ENCODE peak calls at places on chromosomes 13 and 19, in seven cellular contexts. Q is BE2C; V is pancreas; S is aorta; D is GM12878; G is CD4-positive, CD25-positive, alpha-beta regulatory T cell; J is BJ. X is an unnamed sample. For H3K36me3, the result is how much of the 10 kb centered on the place peaks cover.

GRCh38 chr13:20127563-20128458 is 33.0 kb downstream of the GJA3 start:
- DNase-seq in V (peak), Q (peak), S (peak), G (peak), J (no peak), D (no peak), X (no peak)

GRCh38 chr13:109790951-109791605 is 4.7 kb upstream of the IRS2 start:
- DNase-seq in Q (peak), S (no peak), V (no peak), G (no peak), J (no peak), D (no peak), X (no peak)

GRCh38 chr13:68234278-68234677 is 1004.1 kb upstream of the PCDH9 start:
- DNase-seq in G (no peak), D (no peak), Q (peak), V (no peak), S (no peak), J (no peak), X (peak)

GRCh38 chr19:30227661-30228112 is 144.5 kb upstream of the ZNF536 start:
- DNase-seq in V (peak), Q (peak), S (no peak), G (no peak), D (no peak), J (no peak), X (peak)

GRCh38 chr13:34671136-34671535 is 270.9 kb upstream of the NBEA start:
- DNase-seq in S (no peak), G (no peak), J (no peak), D (no peak), V (no peak), Q (no peak), X (no peak)

GRCh38 chr13:30466358-30466714 is 600 bp upstream of the HMGB1 start:
- DNase-seq in D (no peak), J (no peak), V (no peak), S (no peak), G (no peak), Q (peak), X (peak)

GRCh38 chr13:98530236-98530635 is 46.7 kb downstream of the STK24 start:
- DNase-seq in Q (no peak), D (no peak), S (no peak), J (no peak), V (no peak), G (no peak), X (no peak)

GRCh38 chr13:98089246-98089645 is 53.6 kb upstream of the FARP1 start:
- DNase-seq in D (no peak), V (no peak), S (no peak), G (no peak), Q (no peak), J (no peak), X (no peak)

GRCh38 chr13:106471957-106472543 is 63.4 kb downstream of the EFNB2 start:
- DNase-seq in G (no peak), V (no peak), J (peak), S (peak), D (no peak), Q (peak), X (no peak)

GRCh38 chr13:112729408-112729807 is 39.6 kb downstream of the ATP11A start:
- DNase-seq in G (no peak), J (no peak), Q (no peak), D (no peak), V (no peak), S (no peak), X (no peak)

GRCh38 chr19:18046066-18046718 is 38.2 kb downstream of the ARRDC2 start:
- DNase-seq in G (no peak), J (peak), D (no peak), S (peak), Q (no peak), V (no peak), X (no peak)

GRCh38 chr13:112849500-112849899 is 119.5 kb upstream of the MCF2L start:
- DNase-seq in G (no peak), Q (peak), V (no peak), S (no peak), D (no peak), J (no peak), X (peak)

GRCh38 chr19:31502536-31503170 is 153.4 kb upstream of the TSHZ3 start:
- DNase-seq in Q (no peak), J (no peak), G (no peak), S (no peak), D (no peak), V (no peak), X (no peak)

GRCh38 chr13:18978447-18978846 is 203.2 kb downstream of the TUBA3C start:
- DNase-seq in Q (no peak), S (no peak), G (no peak), J (no peak), V (peak), D (no peak), X (no peak)

GRCh38 chr19:24002256-24002945 is 84.6 kb upstream of the ZNF254 start:
- DNase-seq in V (no peak), Q (no peak), G (no peak), S (no peak), J (no peak), D (no peak), X (no peak)

GRCh38 chr13:42494157-42494556 is 79.8 kb upstream of the TNFSF11 start:
- DNase-seq in D (no peak), G (no peak), Q (no peak), J (no peak), S (no peak), V (no peak), X (no peak)

GRCh38 chr13:29752175-29752574 is 98.2 kb downstream of the UBL3 start:
- DNase-seq in D (no peak), S (no peak), J (no peak), Q (no peak), V (no peak), G (no peak), X (no peak)

GRCh38 chr19:4114181-4114580 is 9.7 kb downstream of the MAP2K2 start:
- DNase-seq in S (no peak), Q (no peak), D (no peak), G (no peak), V (no peak), J (no peak), X (no peak)

GRCh38 chr19:16847407-16847806 is 18.2 kb downstream of the SIN3B start:
- DNase-seq in Q (no peak), G (no peak), J (no peak), D (no peak), S (no peak), V (no peak), X (no peak)

GRCh38 chr19:42965204-42965603 is 28.2 kb upstream of the PSG7 start:
- DNase-seq in D (no peak), S (no peak), Q (no peak), G (no peak), J (peak), V (no peak), X (no peak)

GRCh38 chr19:27935669-27936068 is 1277.3 kb downstream of the UQCRFS1 start:
- DNase-seq in S (no peak), Q (no peak), V (no peak), D (no peak), G (no peak), J (no peak), X (no peak)

GRCh38 chr13:42814868-42815267 is 33.5 kb downstream of the FAM216B start:
- DNase-seq in D (no peak), S (no peak), V (no peak), G (no peak), J (peak), Q (peak), X (no peak)

GRCh38 chr13:98222081-98222554 is 45.0 kb upstream of the RNF113B start:
- DNase-seq in S (no peak), V (peak), D (no peak), J (no peak), Q (no peak), G (no peak), X (no peak)

GRCh38 chr19:6095760-6096159 is 14.5 kb downstream of the RFX2 start:
- DNase-seq in V (no peak), S (no peak), G (no peak), Q (no peak), D (no peak), J (no peak), X (no peak)

GRCh38 chr19:54440641-54441040 is 8.4 kb upstream of the LENG8 start:
- DNase-seq in J (no peak), G (no peak), V (peak), Q (no peak), D (no peak), S (no peak), X (no peak)

GRCh38 chr13:23599083-23599925 is 29.1 kb downstream of the TNFRSF19 start:
- DNase-seq in D (no peak), Q (no peak), G (no peak), V (no peak), J (no peak), S (no peak), X (no peak)

GRCh38 chr19:13056052-13056660 is 46.5 kb downstream of the LYL1 start:
- DNase-seq in J (no peak), Q (no peak), G (no peak), S (peak), D (no peak), V (no peak), X (no peak)

GRCh38 chr19:54523403-54523802 is 20.8 kb downstream of the LAIR2 start:
- DNase-seq in V (no peak), G (no peak), S (no peak), D (peak), J (no peak), Q (no peak), X (no peak)

GRCh38 chr19:42023121-42023942 is 29.3 kb upstream of the ATP1A3 start:
- DNase-seq in G (no peak), S (no peak), Q (peak), D (no peak), J (no peak), V (no peak), X (peak)

GRCh38 chr19:40683437-40683836 is 7.0 kb downstream of the NUMBL start:
- DNase-seq in V (no peak), D (no peak), G (no peak), S (no peak), J (no peak), Q (no peak), X (no peak)
- H3K36me3 ChIP-seq in V (under half), D (under half), G (under half), S (under half), J (under half), Q (under half), X (under half)

DNA sequence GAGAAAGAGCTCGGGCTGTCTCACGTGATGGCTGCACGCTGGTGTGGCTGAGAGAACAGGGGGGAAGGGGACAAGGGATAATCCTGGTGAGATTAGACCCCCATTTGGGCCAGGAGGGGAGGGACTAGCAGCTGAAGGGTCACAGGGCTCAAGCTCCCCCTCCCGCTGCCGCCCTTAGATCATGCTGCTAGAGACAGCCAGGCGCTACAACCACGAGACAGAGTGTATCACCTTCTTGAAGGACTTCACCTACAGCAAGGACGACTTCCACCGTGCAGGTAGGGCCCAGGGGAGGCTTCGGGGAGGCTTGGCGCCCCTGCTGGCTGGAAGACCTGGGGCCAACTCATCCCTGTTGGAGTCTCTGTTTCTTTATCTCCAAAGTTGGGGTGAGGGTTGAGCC is 3.3 kb downstream of the NR1H2 start:
- DNase-seq in G (no peak), Q (no peak), V (no peak), S (no peak), D (no peak), J (no peak), X (no peak)
- H3K36me3 ChIP-seq in G (under half), Q (under half), V (half or more), S (under half), D (under half), J (under half), X (under half)

GRCh38 chr19:15417699-15418098 is 1.1 kb downstream of the AKAP8L start:
- DNase-seq in V (peak), J (no peak), D (no peak), G (no peak), S (peak), Q (no peak), X (peak)
- H3K36me3 ChIP-seq in V (under half), J (under half), D (under half), G (under half), S (under half), Q (under half), X (under half)

GRCh38 chr19:10553943-10554381 is 10.3 kb downstream of the ATG4D start:
- DNase-seq in G (peak), S (no peak), D (peak), J (no peak), V (no peak), Q (no peak), X (no peak)
- H3K36me3 ChIP-seq in G (half or more), S (under half), D (under half), J (under half), V (half or more), Q (half or more), X (half or more)

DNA sequence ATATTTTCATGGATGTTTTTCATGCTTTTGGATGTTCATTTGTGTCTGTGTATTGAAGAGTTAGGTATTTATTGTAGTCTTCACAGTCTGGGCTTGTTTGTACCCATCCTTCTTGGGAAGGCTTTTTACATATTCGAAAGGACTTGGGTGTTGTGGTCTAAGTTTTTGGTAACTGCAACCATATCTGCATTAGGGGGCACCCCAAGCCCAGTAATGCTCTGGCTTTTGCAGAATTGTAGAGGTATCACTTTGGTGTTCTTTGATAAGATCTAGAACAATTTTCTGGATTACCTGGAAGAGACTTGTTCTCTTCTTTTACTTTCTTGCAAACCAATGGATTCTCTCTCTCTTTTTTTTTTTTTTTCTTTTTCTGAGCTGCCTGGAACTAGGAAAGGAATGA is 581.3 kb downstream of the DACH1 start:
- DNase-seq in Q (peak), J (no peak), D (no peak), S (no peak), G (no peak), V (peak), X (no peak)
- H3K36me3 ChIP-seq in Q (under half), J (under half), D (under half), S (under half), G (under half), V (under half), X (under half)

DNA sequence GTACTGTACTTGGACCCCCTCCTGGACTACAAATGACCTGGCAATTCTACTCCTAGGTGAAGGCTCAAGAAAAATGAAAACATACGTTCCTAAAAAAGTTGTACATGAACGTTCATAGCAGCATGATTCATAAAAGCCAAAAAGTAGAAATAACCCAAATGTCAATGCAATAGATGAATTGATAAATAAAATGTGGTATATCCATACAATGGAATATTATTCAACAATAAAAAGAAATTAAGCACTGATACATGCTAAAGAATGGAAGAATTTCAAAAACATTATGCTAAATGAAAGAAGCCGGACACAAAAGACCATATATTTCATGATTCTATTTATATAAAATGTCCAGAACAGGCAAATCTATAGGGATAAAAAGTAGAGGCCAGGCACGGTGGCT is 9.5 kb downstream of the ZNF432 start:
- DNase-seq in S (no peak), Q (no peak), V (no peak), D (no peak), J (no peak), G (no peak), X (no peak)
- H3K36me3 ChIP-seq in S (half or more), Q (half or more), V (half or more), D (under half), J (under half), G (half or more), X (under half)

GRCh38 chr19:8462601-8463000 is 17.8 kb downstream of the HNRNPM start:
- DNase-seq in S (no peak), V (no peak), D (no peak), J (no peak), G (no peak), Q (no peak), X (no peak)

GRCh38 chr19:8460516-8461298 is 15.9 kb downstream of the HNRNPM start:
- DNase-seq in D (no peak), G (no peak), J (no peak), S (no peak), V (no peak), Q (no peak), X (no peak)

GRCh38 chr19:8461891-8462290 is 17.1 kb downstream of the HNRNPM start:
- DNase-seq in S (no peak), G (no peak), V (no peak), J (no peak), Q (no peak), D (no peak), X (no peak)

GRCh38 chr19:8461376-8461775 is 16.6 kb downstream of the HNRNPM start:
- DNase-seq in Q (no peak), G (no peak), J (no peak), V (no peak), D (no peak), S (no peak), X (no peak)

DNA sequence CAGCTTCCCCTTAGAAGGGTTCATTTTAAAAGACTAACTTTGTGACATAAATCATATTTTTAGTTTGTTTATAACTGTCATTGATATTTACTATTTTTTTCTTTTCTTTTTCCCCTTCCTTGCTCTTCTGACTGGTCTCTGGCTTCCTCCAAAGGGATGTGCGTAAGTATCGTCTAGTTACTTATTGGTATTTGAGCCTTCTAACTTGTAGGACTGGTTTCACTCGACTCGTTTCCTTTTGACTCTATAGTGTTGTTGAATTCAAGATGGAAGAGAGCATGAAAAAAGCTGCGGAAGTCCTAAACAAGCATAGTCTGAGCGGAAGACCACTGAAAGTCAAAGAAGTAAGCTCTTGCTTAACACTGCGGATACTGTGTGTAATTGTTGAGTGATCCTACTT is 18.6 kb downstream of the HNRNPM start:
- DNase-seq in D (no peak), V (no peak), S (no peak), J (no peak), Q (no peak), G (no peak), X (no peak)
- H3K36me3 ChIP-seq in D (under half), V (under half), S (under half), J (under half), Q (half or more), G (half or more), X (half or more)